ENCODE peak calls at places on chromosomes 1 and 21, in eight cellular contexts. E, Z, H, S, D, M, W and C are unnamed samples.

GRCh38 chr1:167076136-167076710 is 14.0 kb downstream of the GPA33 start:
- DNase-seq in Z (no peak), W (no peak), M (no peak), D (no peak), H (no peak), E (no peak), S (no peak), C (no peak)

GRCh38 chr1:200641175-200641489 is 20.6 kb upstream of the KIF14 start:
- DNase-seq in H (no peak), E (no peak), M (no peak), D (no peak), S (no peak), W (no peak), Z (no peak), C (no peak)

GRCh38 chr1:224433041-224433670 is 1.4 kb downstream of the WDR26 start:
- DNase-seq in M (peak), H (no peak), W (no peak), S (no peak), D (no peak), Z (no peak), E (no peak), C (no peak)

GRCh38 chr1:82775402-82776000 is 974.8 kb downstream of the ADGRL2 start:
- DNase-seq in Z (no peak), H (no peak), E (no peak), W (no peak), D (peak), M (peak), S (peak), C (no peak)

GRCh38 chr1:21381354-21381753 is 58.6 kb upstream of the NBPF3 start:
- DNase-seq in Z (no peak), W (no peak), D (no peak), H (no peak), M (no peak), E (no peak), S (no peak), C (no peak)

GRCh38 chr1:177023710-177024109 is 140.8 kb downstream of the ASTN1 start:
- DNase-seq in Z (no peak), E (no peak), M (no peak), D (no peak), W (no peak), S (no peak), H (no peak), C (no peak)

GRCh38 chr1:217078010-217078704 is 354.9 kb upstream of the ESRRG start:
- DNase-seq in S (no peak), M (no peak), Z (no peak), D (no peak), H (no peak), W (peak), E (no peak), C (no peak)

GRCh38 chr1:42934111-42934510 is 24.6 kb downstream of the SLC2A1 start:
- DNase-seq in E (no peak), Z (no peak), M (peak), D (no peak), H (no peak), S (no peak), W (no peak), C (no peak)

GRCh38 chr1:55005351-55006140 is 6.8 kb downstream of the BSND start:
- DNase-seq in S (no peak), H (no peak), D (no peak), E (no peak), M (no peak), W (no peak), Z (no peak), C (no peak)

GRCh38 chr1:234484991-234485739 is 6.2 kb upstream of the TARBP1 start:
- DNase-seq in H (no peak), Z (no peak), W (no peak), S (no peak), M (no peak), E (no peak), D (no peak), C (no peak)

GRCh38 chr1:169113613-169114119 is 7.2 kb downstream of the ATP1B1 start:
- DNase-seq in W (no peak), E (peak), M (no peak), D (peak), H (no peak), S (peak), Z (no peak), C (no peak)

GRCh38 chr1:67608661-67609571 is 76.1 kb upstream of the GADD45A start:
- DNase-seq in Z (no peak), W (no peak), S (no peak), D (no peak), E (no peak), H (no peak), M (no peak), C (no peak)

GRCh38 chr1:198072177-198072576 is 84.6 kb upstream of the NEK7 start:
- DNase-seq in M (no peak), S (no peak), D (no peak), H (no peak), Z (no peak), E (no peak), W (no peak), C (no peak)

GRCh38 chr1:154501423-154502065 is 475 bp upstream of the TDRD10 start:
- DNase-seq in Z (no peak), H (no peak), W (peak), M (peak), E (peak), D (no peak), S (no peak), C (no peak)

GRCh38 chr1:25711555-25712298 is 88.3 kb upstream of the SELENON start:
- DNase-seq in S (no peak), D (no peak), W (no peak), M (no peak), Z (no peak), E (no peak), H (no peak), C (no peak)

GRCh38 chr1:21308330-21308729 is 18.1 kb upstream of the ECE1 start:
- DNase-seq in M (no peak), E (no peak), W (no peak), S (no peak), H (no peak), Z (no peak), D (no peak), C (no peak)

GRCh38 chr1:50645147-50645546 is 221.9 kb upstream of the DMRTA2 start:
- DNase-seq in D (no peak), S (no peak), W (no peak), Z (no peak), M (no peak), H (no peak), E (no peak), C (no peak)

DNA sequence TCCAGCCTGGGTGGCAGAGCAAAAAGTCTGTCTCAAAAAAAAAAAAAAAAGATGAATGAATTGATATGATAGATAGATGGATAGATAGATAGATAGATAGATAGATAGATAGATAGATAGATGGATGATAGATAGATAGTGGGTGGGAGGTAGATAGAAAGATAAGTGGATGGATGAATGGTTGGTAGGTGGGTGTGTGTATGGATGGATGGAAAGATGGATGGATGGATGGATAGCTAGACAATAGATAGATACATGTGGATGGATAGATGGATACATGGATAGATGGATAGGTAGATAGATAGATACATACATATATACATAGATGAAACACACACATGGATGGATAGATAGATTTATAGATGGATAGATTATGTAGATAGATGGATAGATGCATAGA is 28.5 kb downstream of the TRPM2 start:
- DNase-seq in S (no peak), M (no peak), D (no peak), Z (no peak), W (no peak), H (no peak), E (no peak), C (no peak)
- TF ChIP-seq POLR2A in S (no peak), M (no peak), D (no peak), Z (no peak), W (no peak), H (no peak), E (no peak), C (no peak)

DNA sequence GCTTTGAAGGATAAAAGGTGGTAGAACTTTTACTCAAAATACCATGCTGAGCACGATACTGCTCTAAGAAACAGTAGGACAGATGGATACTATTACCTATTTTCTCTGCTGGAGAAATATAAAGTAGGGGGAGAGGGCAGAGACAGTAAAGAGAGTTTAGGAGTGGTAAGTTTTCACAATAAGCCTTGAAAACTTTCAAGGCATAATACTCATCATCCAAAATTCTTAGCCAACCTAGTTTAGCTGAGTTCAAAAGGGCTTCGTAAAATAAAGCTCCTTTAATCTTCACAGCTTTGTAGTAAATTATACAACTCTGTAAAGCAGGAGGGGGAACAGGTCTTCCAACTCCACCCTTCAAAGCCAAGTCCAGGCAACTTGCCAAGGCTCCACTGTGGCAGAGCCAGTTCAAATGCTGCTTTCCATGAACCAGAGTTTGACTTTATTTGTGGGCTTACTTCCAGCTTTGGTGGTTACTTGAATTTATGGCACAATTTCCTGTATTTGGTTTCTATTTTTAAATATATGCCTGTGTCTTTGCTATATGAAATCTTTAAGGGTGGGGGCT is 15.5 kb downstream of the TEX38 start:
- DNase-seq in H (no peak), D (no peak), S (no peak), Z (no peak), W (peak), M (peak), E (peak), C (peak)
- TF ChIP-seq POLR2A in H (no peak), D (no peak), S (no peak), Z (no peak), W (no peak), M (no peak), E (no peak), C (no peak)

DNA sequence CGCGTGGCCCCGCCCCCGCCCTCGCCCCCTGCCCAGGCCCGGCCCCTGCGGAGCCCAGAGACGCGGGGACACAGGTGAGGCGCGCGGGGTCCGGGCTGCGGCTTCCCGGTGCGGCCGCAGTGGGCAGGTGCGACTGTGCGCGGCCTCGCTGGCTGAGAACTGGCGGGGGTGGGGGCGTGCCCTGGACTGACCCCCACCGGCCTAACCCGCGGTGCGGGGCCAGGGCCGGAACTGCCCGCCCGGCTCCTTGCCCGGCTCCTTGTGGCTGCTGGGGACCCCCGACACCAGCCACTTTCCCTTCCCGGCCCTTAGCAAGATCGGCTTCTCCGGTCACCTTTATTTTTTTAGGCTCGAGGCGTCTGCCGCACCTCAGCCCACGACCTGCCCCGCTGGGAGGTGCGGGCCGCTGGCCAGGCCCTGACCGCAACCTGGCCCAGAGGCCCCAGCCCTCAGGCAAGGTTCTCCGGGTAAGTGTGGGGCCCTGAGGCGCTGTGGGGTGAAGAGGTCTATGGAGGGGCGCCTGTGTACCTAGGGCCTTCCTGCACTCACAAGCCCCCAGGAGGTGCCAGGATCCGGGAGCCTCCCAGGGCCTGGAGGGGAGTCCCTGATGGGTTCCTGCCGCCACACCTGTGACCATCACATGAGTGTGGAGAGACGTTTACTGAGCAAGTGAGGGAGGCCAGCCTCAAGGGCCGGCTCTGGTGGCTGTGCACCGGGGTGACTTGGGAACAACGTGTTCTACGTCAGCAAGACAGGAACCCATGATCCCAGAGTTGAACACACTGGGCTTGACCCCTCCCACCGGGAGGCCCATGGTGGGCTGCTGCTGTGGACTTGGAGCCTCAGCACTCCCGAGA is at the start of gene SMIM1:
- DNase-seq in H (no peak), W (no peak), S (no peak), M (peak), D (no peak), E (no peak), Z (no peak), C (no peak)
- TF ChIP-seq POLR2A in H (no peak), W (no peak), S (no peak), M (no peak), D (no peak), E (no peak), Z (no peak), C (no peak)

GRCh38 chr21:26050857-26051256 is 119.7 kb downstream of the APP start:
- DNase-seq in W (no peak), Z (no peak), S (no peak), D (no peak), H (no peak), M (no peak), E (no peak), C (no peak)

GRCh38 chr21:26047279-26047967 is 123.1 kb downstream of the APP start:
- DNase-seq in Z (no peak), W (no peak), E (no peak), S (no peak), H (no peak), M (no peak), D (no peak), C (no peak)

GRCh38 chr21:26043891-26044290 is 126.7 kb downstream of the APP start:
- DNase-seq in D (no peak), W (no peak), M (no peak), S (no peak), E (no peak), H (no peak), Z (no peak), C (no peak)

GRCh38 chr21:26055010-26055409 is 115.6 kb downstream of the APP start:
- DNase-seq in W (no peak), Z (no peak), S (no peak), D (no peak), E (no peak), M (no peak), H (no peak), C (no peak)

GRCh38 chr21:26049803-26050202 is 120.8 kb downstream of the APP start:
- DNase-seq in H (no peak), W (no peak), E (no peak), D (no peak), M (no peak), Z (no peak), S (no peak), C (no peak)
- TF ChIP-seq POLR2A in H (no peak), W (no peak), E (no peak), D (no peak), M (no peak), Z (no peak), S (no peak), C (no peak)

DNA sequence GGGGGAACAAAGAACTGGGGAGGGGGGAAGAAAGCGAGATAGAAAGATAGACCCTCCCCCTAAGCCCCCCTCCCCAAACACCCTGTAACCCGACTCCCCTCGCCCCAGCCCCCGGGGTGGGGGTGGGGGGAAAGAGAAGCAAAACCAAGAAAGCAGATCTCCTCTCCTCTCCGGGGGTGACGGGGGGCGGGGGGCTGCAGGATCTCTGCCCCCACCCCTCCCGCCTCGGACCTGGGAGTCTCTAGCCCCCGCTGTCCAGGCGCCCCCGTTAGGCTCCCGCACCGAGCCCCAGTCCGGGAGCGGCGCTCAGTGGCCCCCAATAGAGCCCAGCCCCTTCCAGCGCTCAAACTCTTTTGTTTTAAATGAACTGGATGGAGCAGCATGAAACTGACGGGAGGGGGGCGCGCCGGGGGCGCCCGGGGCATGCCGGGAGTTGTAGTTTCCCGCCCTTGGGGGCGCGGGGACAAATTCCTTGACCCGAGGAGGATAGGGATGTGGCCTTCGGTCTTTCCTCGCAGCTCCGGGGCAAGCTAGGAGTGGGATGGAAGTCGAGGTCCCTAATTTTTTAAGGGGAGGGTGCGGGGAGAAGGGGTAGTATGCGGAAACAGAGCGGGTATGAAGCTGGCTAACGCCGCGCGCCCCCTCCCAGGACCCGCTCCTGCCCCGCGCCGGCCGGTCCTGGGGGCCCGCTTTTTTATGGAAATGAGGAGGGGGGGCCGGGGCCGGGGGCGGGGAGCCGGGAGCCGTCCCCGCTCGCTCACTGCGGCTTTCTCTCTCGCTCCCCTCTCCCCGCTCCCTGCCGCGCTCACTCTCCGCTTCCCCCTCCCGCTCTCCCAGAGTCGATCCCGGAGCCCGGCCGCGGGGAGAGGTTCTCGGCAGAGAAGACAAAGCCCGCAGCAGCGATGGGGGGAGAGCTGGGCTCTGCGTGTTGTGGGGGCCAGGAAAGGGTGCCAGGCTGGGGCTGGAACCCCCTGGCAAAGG is at the start of gene MEX3A:
- DNase-seq in S (no peak), W (peak), M (peak), Z (peak), E (peak), D (peak), H (peak), C (peak)
- TF ChIP-seq POLR2A in S (no peak), W (no peak), M (peak), Z (no peak), E (no peak), D (peak), H (no peak), C (no peak)

DNA sequence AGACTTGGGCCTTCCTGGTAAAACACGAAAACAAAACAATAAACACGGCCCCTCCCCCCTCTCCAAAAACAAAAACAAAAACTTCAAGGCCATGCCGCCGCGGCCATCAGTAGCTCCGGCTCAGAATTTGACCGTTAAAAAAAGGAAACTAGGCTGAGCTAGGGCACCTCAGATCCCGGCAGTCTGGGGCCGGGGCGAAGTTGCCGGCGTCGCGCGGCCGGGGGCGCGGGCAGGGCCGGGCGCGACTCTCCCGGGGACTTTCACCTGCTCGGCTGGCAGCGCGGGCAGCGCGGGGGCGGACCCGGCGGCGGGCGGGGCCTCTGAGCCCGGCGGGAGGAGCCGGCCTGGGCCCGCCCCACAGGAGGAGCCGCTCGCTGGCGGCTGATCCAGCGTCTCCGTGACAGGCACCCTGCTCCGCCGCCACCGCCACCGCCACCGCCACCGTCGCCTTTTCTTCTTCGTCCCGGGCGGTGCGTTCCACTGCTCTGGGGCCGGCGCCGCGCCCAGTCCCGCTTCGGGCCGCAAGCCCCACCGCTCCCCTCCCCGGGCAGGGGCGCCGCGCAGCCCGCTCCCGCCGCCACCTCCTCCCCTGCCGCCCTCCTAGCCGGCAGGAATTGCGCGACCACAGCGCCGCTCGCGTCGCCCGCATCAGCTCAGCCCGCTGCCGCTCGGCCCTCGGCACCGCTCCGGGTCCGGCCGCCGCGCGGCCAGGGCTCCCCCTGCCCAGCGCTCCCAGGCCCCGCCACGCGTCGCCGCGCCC is at the start of gene NOS1AP:
- DNase-seq in S (peak), H (peak), M (peak), D (peak), E (peak), W (peak), Z (peak), C (peak)
- TF ChIP-seq POLR2A in S (no peak), H (no peak), M (no peak), D (no peak), E (no peak), W (no peak), Z (no peak), C (peak)

GRCh38 chr21:24204641-24205040 is 1402.6 kb downstream of the MRPL39 start:
- DNase-seq in S (no peak), M (no peak), Z (no peak), D (no peak), E (no peak), H (no peak), W (no peak), C (no peak)
- TF ChIP-seq POLR2A in S (no peak), M (no peak), Z (no peak), D (no peak), E (no peak), H (no peak), W (no peak), C (no peak)